ENCODE peak calls at places on chromosomes 2 and 18, in nine cellular contexts. J is AG04450, C is GM10248, W is upper lobe of right lung, V is RWPE1, Y is neural progenitor cell, L is brain microvascular endothelial cell, S is endodermal cell, H is mesothelial cell of epicardium. F is an unnamed sample.

GRCh38 chr2:105915005-105915558 is 170.4 kb downstream of the NCK2 start:
- DNase-seq in J (no peak), Y (no peak), V (no peak), C (peak; percentile 33), S (no peak), L (no peak), W (no peak), H (no peak), F (no peak)

GRCh38 chr2:234447189-234447588 is 49.7 kb downstream of the ARL4C start:
- DNase-seq in C (no peak), S (no peak), H (no peak), W (no peak), Y (no peak), V (no peak), J (no peak), L (no peak), F (no peak)

GRCh38 chr2:157194844-157195243 is 62.7 kb upstream of the GALNT5 start:
- DNase-seq in V (no peak), Y (no peak), H (no peak), S (no peak), L (no peak), C (no peak), J (no peak), W (no peak), F (no peak)

GRCh38 chr2:72973566-72974435 is 56.5 kb downstream of the EMX1 start:
- DNase-seq in S (peak; percentile 92), Y (peak; percentile 89), H (peak; percentile 54), J (peak; percentile 24), V (peak; percentile 76), L (peak; percentile 40), W (no peak), C (peak; percentile 84), F (peak; percentile 44)

GRCh38 chr2:42926438-42927333 is 134.3 kb upstream of the HAAO start:
- DNase-seq in C (no peak), H (no peak), V (no peak), Y (peak; percentile 30), J (no peak), S (peak; percentile 73), L (no peak), W (no peak), F (no peak)

GRCh38 chr2:128413718-128414341 is 95.2 kb upstream of the HS6ST1 start:
- DNase-seq in Y (no peak), W (peak; percentile 13), H (peak; percentile 17), V (no peak), C (no peak), L (no peak), J (no peak), S (peak; percentile 76), F (peak; percentile 8)

GRCh38 chr2:42055573-42056514 is 8.0 kb downstream of the PKDCC start:
- DNase-seq in W (no peak), S (no peak), H (no peak), V (no peak), C (no peak), Y (no peak), L (no peak), J (no peak), F (peak; percentile 30)

GRCh38 chr2:179444056-179444455 is 179.4 kb upstream of the SESTD1 start:
- DNase-seq in J (no peak), L (no peak), W (no peak), C (no peak), Y (no peak), H (no peak), V (no peak), S (no peak), F (no peak)

GRCh38 chr2:109531896-109532727 is 81.7 kb downstream of the SEPTIN10 start:
- DNase-seq in V (no peak), H (peak; percentile 22), S (no peak), C (no peak), W (no peak), J (no peak), Y (no peak), L (no peak), F (no peak)

GRCh38 chr2:129806985-129807384 is 172.5 kb upstream of the RAB6C start:
- DNase-seq in H (no peak), W (no peak), V (no peak), C (no peak), Y (no peak), L (no peak), J (no peak), S (peak; percentile 63), F (no peak)

GRCh38 chr18:36446059-36446458 is 148.5 kb downstream of the FHOD3 start:
- DNase-seq in Y (no peak), W (no peak), C (no peak), S (no peak), L (no peak), J (no peak), V (peak; percentile 2), H (no peak), F (no peak)

GRCh38 chr18:54904521-54904920 is 54.7 kb downstream of the CCDC68 start:
- DNase-seq in S (no peak), J (no peak), C (no peak), V (no peak), L (no peak), Y (no peak), H (no peak), W (no peak), F (no peak)

GRCh38 chr18:24056506-24056905 is 42.0 kb downstream of the TTC39C start:
- DNase-seq in J (no peak), L (no peak), H (no peak), C (no peak), S (no peak), W (no peak), Y (no peak), V (no peak), F (no peak)

GRCh38 chr2:73203055-73203681 is 794 bp downstream of the NOTO start:
- DNase-seq in L (no peak), W (peak; percentile 73), V (no peak), J (no peak), C (no peak), H (no peak), S (peak; percentile 72), Y (peak; percentile 34), F (no peak)

GRCh38 chr2:188931361-188931760 is 42.8 kb upstream of the COL3A1 start:
- DNase-seq in H (no peak), W (no peak), C (no peak), Y (no peak), J (no peak), S (no peak), V (no peak), L (no peak), F (no peak)

GRCh38 chr2:54385271-54385670 is 70.9 kb upstream of the SPTBN1 start:
- DNase-seq in Y (no peak), L (no peak), S (no peak), H (no peak), C (no peak), W (no peak), V (no peak), J (no peak), F (no peak)

GRCh38 chr2:156340818-156341481 is 8.4 kb upstream of the NR4A2 start:
- DNase-seq in C (no peak), L (no peak), J (no peak), Y (peak; percentile 61), V (no peak), H (no peak), S (peak; percentile 73), W (no peak), F (no peak)

GRCh38 chr18:49617846-49618245 is 56.0 kb downstream of the LIPG start:
- DNase-seq in J (no peak), W (no peak), L (no peak), V (no peak), S (peak; percentile 37), Y (no peak), H (no peak), C (no peak), F (no peak)

GRCh38 chr2:17615728-17616351 is 75.3 kb downstream of the VSNL1 start:
- DNase-seq in C (no peak), S (no peak), V (peak; percentile 40), Y (no peak), L (peak; percentile 15), J (no peak), W (no peak), H (no peak), F (no peak)

GRCh38 chr2:27212626-27213471 is 781 bp upstream of the SLC5A6 start:
- DNase-seq in S (no peak), Y (peak; percentile 11), C (no peak), J (peak; percentile 15), H (no peak), V (peak; percentile 20), L (peak; percentile 59), W (no peak), F (no peak)

GRCh38 chr2:190338453-190338852 is 4.9 kb upstream of the INPP1 start:
- DNase-seq in V (no peak), Y (no peak), H (no peak), J (no peak), C (no peak), L (no peak), W (no peak), S (no peak), F (no peak)

GRCh38 chr2:239298126-239298804 is 102.6 kb downstream of the HDAC4 start:
- DNase-seq in W (no peak), Y (no peak), L (no peak), S (peak; percentile 26), C (no peak), J (no peak), H (no peak), V (no peak), F (no peak)
- TF ChIP-seq CTCF in W (peak; percentile 8), Y (no peak), L (no peak), S (no peak), C (no peak), J (no peak), H (no peak), V (no peak), F (no peak)

GRCh38 chr2:138501427-138502252 is at the start of gene SPOPL:
- DNase-seq in L (peak; percentile 83), J (peak; percentile 38), Y (peak; percentile 95), V (peak; percentile 95), C (peak; percentile 94), S (peak; percentile 97), W (peak; percentile 97), H (peak; percentile 92), F (peak; percentile 93)
- TF ChIP-seq CTCF in L (peak; percentile 25), J (no peak), Y (peak; percentile 36), V (peak; percentile 26), C (no peak), S (peak; percentile 59), W (peak; percentile 36), H (peak; percentile 26), F (peak; percentile 50)

DNA sequence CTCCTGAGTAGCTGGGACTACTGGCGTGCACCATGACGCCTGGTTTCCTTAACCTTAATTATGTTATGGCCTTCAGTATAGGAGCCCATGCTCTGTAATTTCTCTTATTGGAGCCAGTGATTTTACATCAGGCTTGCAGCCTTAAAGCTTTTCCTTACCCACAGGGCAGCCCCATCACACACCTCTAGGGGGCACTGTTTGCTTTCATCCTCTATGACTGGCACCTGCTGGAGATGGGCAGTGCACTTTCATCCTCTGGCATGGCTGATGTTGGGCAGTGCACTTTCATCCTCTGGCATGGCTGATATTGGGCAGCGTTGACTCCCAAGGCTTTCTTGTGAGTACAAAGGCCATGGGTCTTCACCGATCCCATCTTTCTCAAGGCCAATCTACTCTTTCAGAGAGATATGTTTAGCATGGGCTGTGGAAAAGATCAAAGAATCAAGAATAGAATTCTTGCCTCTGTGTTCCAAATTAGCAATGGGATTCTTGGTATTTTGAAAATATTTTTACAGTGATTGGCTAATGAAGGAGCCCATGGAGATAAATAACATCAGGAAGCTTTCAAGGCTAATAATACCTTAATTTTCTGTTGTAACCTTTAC is 80.7 kb upstream of the MEX3C start:
- DNase-seq in C (no peak), J (no peak), S (peak; percentile 90), L (peak; percentile 38), V (peak; percentile 28), Y (peak; percentile 74), W (no peak), H (no peak), F (peak; percentile 11)
- TF ChIP-seq CTCF in C (peak; percentile 41), J (no peak), S (peak; percentile 95), L (peak; percentile 83), V (peak; percentile 66), Y (peak; percentile 90), W (peak; percentile 39), H (no peak), F (peak; percentile 61)

GRCh38 chr18:40413160-40413559 is 1541.9 kb upstream of the PIK3C3 start:
- DNase-seq in H (peak; percentile 39), Y (peak; percentile 76), C (no peak), V (no peak), L (peak; percentile 18), W (no peak), J (no peak), S (peak; percentile 85), F (no peak)
- TF ChIP-seq CTCF in H (no peak), Y (peak; percentile 85), C (no peak), V (no peak), L (peak; percentile 61), W (peak; percentile 11), J (peak; percentile 62), S (peak; percentile 86), F (peak; percentile 71)

F was measured in progenitor cell of endocrine pancreas.